ENCODE peak calls at places on chromosomes 12 and 14, in seven cellular contexts. L, H, T, K, O, B and I are unnamed samples.

GRCh38 chr14:54529811-54530210 is 20.1 kb downstream of the CGRRF1 start:
- DNase-seq in L (no peak), H (no peak), T (no peak), K (peak), O (peak), B (no peak), I (no peak)

GRCh38 chr12:93622485-93622884 is 50.0 kb downstream of the SOCS2 start:
- DNase-seq in L (no peak), H (no peak), T (no peak), K (no peak), O (peak), B (no peak), I (no peak)

GRCh38 chr12:129750426-129750825 is 153.4 kb downstream of the TMEM132D start:
- DNase-seq in L (no peak), H (no peak), T (no peak), K (no peak), O (no peak), B (no peak), I (no peak)

GRCh38 chr14:85195872-85196477 is 334.0 kb upstream of the FLRT2 start:
- DNase-seq in L (no peak), H (peak), T (no peak), K (no peak), O (peak), B (no peak), I (no peak)

GRCh38 chr12:45290218-45290609 is 74.3 kb downstream of the ANO6 start:
- DNase-seq in L (no peak), H (peak), T (no peak), K (no peak), O (peak), B (no peak), I (no peak)

GRCh38 chr14:95507174-95507573 is 9.3 kb downstream of the SYNE3 start:
- DNase-seq in L (peak), H (peak), T (peak), K (peak), O (peak), B (peak), I (peak)

GRCh38 chr12:65765436-65765813 is 58.9 kb upstream of the HMGA2 start:
- DNase-seq in L (no peak), H (peak), T (no peak), K (no peak), O (peak), B (no peak), I (no peak)

GRCh38 chr12:124646385-124647230 is 79.2 kb upstream of the NCOR2 start:
- DNase-seq in L (no peak), H (no peak), T (no peak), K (no peak), O (no peak), B (no peak), I (no peak)

GRCh38 chr14:24058951-24059475 is 7.2 kb downstream of the CARMIL3 start:
- DNase-seq in L (no peak), H (no peak), T (no peak), K (no peak), O (no peak), B (no peak), I (no peak)

GRCh38 chr12:119229837-119230236 is 51.1 kb downstream of the HSPB8 start:
- DNase-seq in L (peak), H (peak), T (no peak), K (peak), O (peak), B (no peak), I (peak)

GRCh38 chr12:3069714-3070113 is 7.5 kb upstream of the TSPAN9 start:
- DNase-seq in L (no peak), H (no peak), T (no peak), K (no peak), O (no peak), B (no peak), I (no peak)

GRCh38 chr14:104876251-104876699 is 11.2 kb downstream of the CEP170B start:
- DNase-seq in L (peak), H (peak), T (no peak), K (peak), O (peak), B (no peak), I (no peak)

GRCh38 chr12:104154806-104155205 is 16.8 kb upstream of the NFYB start:
- DNase-seq in L (no peak), H (no peak), T (no peak), K (no peak), O (no peak), B (no peak), I (no peak)

GRCh38 chr12:110937104-110937641 is 16.8 kb upstream of the MYL2 start:
- DNase-seq in L (peak), H (peak), T (peak), K (peak), O (peak), B (no peak), I (peak)

GRCh38 chr12:104303538-104304151 is at the start of gene EID3:
- DNase-seq in L (peak), H (peak), T (peak), K (peak), O (no peak), B (peak), I (peak)

GRCh38 chr14:62897057-62897456 is 148.2 kb downstream of the KCNH5 start:
- DNase-seq in L (no peak), H (no peak), T (no peak), K (no peak), O (no peak), B (no peak), I (no peak)

GRCh38 chr14:94681300-94682060 is 69.3 kb downstream of the SERPINA3 start:
- DNase-seq in L (no peak), H (peak), T (peak), K (peak), O (peak), B (no peak), I (no peak)

GRCh38 chr14:64126548-64126947 is 167.6 kb downstream of the ESR2 start:
- DNase-seq in L (no peak), H (no peak), T (no peak), K (no peak), O (no peak), B (no peak), I (no peak)

GRCh38 chr12:44162961-44163360 is 327.1 kb downstream of the TMEM117 start:
- DNase-seq in L (no peak), H (no peak), T (no peak), K (no peak), O (no peak), B (no peak), I (no peak)

GRCh38 chr12:1533602-1534304 is 60.6 kb downstream of the FBXL14 start:
- DNase-seq in L (no peak), H (no peak), T (no peak), K (no peak), O (no peak), B (no peak), I (no peak)

GRCh38 chr12:47814539-47815170 is 5.0 kb downstream of the HDAC7 start:
- DNase-seq in L (no peak), H (no peak), T (no peak), K (no peak), O (no peak), B (no peak), I (no peak)

GRCh38 chr12:51270847-51271518 is 768 bp upstream of the SMAGP start:
- DNase-seq in L (no peak), H (peak), T (no peak), K (no peak), O (peak), B (no peak), I (no peak)

GRCh38 chr12:122026706-122027328 is 5.1 kb downstream of the BCL7A start:
- DNase-seq in L (no peak), H (no peak), T (no peak), K (no peak), O (no peak), B (no peak), I (no peak)

GRCh38 chr12:122030427-122030825 is 8.7 kb downstream of the BCL7A start:
- DNase-seq in L (no peak), H (no peak), T (no peak), K (no peak), O (no peak), B (no peak), I (no peak)

GRCh38 chr12:122029620-122030426 is 8.1 kb downstream of the BCL7A start:
- DNase-seq in L (peak), H (peak), T (no peak), K (no peak), O (no peak), B (no peak), I (peak)

GRCh38 chr12:122028165-122028591 is 6.5 kb downstream of the BCL7A start:
- DNase-seq in L (no peak), H (peak), T (no peak), K (no peak), O (no peak), B (no peak), I (no peak)

DNA sequence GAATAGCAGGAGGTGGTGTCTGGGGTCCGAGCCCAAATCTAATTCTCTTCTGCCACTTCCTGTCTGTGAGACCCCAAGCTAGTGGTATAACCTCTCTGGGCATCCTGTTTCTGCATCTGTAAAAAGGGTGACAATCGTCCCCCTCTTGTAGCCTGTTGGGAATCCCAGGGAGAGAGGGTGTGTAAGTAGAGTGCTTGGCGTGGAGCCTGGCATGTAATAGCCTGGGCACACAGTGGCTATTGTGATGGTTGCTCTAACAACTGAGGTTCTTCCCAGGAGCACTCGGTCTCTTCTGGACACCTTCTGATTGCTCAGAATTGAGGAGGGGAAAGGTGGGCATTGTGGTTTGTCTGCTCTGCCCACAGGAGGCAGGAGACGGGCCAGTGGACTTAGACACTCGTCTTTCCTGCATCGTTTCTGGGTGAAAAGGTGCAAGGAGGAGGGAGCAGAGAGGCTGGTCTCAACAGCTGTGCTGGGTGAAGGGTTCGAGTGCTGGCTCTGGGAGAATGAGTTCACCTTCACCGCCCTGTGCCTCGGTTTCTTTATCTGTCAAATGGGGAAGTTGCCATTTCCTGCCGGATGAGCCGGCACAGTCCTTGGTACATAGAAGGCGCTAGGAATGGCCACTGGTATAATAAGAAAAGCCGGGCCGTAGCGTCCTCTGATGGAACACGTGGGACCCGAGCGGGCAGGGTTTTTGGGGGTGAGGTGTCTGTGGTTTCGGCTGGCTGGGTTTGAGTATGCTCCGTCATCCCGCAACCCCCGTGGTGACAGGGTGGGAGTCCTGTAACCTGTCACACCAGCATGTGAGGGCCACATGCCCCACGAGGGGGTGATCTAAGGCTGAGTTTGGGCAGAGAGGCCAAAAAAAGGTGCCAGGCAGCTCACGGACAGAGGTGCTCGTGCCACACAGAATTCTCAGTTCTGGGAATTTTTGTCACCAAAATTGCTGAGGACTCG is 7.2 kb downstream of the BCL7A start:
- DNase-seq in L (no peak), H (no peak), T (peak), K (no peak), O (no peak), B (no peak), I (no peak)
- TF ChIP-seq CTCF in L (no peak), H (no peak), T (no peak), K (no peak), O (no peak), B (no peak), I (no peak)

DNA sequence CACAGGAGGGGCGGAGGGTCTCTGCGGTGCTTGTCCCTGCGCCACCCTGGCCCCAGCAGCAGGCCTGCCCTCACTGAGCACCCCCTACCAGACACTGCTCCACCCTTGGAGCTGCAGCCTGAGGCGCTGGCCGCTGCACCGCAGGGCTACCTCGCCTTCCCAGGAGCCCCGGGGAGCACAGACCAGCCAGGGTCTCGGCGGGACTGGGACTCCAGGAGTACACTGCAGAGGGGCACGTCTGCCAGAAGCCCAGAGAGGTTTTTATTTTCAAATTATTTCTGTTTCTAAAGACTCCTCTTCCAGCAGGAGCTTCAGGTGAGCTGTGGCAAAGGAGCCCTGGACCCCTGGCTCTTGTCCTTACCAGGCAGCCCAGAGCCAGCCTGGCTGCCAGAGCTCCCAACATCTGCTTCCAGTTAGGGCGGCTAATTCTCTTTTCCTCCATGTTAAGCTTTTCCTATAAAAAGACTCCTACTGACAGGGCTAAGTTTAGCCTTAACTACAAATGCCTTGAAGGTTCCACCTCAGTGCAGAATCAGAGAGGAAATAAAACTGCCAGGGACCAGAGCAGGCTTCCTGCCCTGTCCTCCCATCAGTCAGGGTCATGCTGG is 26.4 kb downstream of the DEGS2 start:
- DNase-seq in L (no peak), H (no peak), T (no peak), K (no peak), O (no peak), B (no peak), I (no peak)
- H3K27ac ChIP-seq in L (no peak), H (peak), T (no peak), K (no peak), O (no peak), B (peak), I (no peak)

GRCh38 chr14:68703093-68703492 is 89.8 kb downstream of the ZFP36L1 start:
- DNase-seq in L (peak), H (peak), T (peak), K (no peak), O (peak), B (peak), I (no peak)

GRCh38 chr14:68704736-68705720 is 87.8 kb downstream of the ZFP36L1 start:
- DNase-seq in L (peak), H (peak), T (peak), K (no peak), O (peak), B (peak), I (no peak)

GRCh38 chr14:68701001-68701741 is 91.7 kb downstream of the ZFP36L1 start:
- DNase-seq in L (no peak), H (no peak), T (peak), K (no peak), O (no peak), B (peak), I (no peak)

GRCh38 chr14:68702105-68702504 is 90.8 kb downstream of the ZFP36L1 start:
- DNase-seq in L (no peak), H (no peak), T (peak), K (no peak), O (no peak), B (peak), I (no peak)

DNA sequence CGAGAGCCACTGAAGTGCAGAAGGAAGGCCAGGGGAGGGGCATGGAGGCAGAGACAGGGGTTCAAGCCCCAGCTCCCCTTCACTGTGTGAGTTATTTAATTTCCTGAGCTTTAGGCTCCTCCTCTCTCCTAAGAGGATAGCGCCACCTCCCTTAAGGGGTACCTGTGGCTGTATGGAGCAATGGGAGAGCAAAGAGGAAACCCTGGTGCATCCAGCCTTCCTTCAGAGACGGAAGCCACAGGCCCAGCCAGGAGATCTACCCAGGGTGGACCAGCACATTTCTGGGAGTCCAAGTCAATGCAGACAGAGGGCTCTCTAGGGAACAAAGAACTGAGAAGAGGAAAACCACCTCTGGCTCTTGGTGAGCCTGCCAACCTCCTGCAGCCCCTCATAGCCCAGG is 90.3 kb downstream of the ZFP36L1 start:
- DNase-seq in L (no peak), H (no peak), T (no peak), K (no peak), O (no peak), B (peak), I (no peak)
- TF ChIP-seq CTCF in L (no peak), H (no peak), T (no peak), K (no peak), O (no peak), B (no peak), I (no peak)

DNA sequence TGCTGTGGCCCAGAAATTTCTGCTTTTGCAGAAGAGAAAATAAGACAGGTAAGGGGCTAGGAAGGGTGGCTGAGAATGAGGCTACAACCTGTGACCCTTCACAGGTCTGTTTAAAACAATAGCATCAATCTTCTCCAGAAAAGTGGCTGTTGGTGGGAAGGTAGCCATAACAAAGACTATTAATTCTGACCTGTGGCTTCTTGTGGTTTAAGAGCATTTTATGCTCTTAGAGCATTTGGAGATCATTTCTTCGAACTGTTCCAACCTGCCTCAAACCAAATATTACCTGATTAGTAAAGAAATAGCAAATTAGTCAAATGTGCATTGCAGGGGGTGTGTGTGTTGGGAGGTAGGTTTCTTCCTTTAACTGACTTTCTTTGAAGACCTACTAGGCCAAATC is 15.2 kb upstream of the TCP11L2 start:
- DNase-seq in L (no peak), H (no peak), T (no peak), K (no peak), O (peak), B (no peak), I (no peak)
- H3K27ac ChIP-seq in L (no peak), H (peak), T (no peak), K (no peak), O (peak), B (no peak), I (no peak)

GRCh38 chr14:30445852-30446251 is 113.1 kb upstream of the G2E3 start:
- DNase-seq in L (no peak), H (no peak), T (no peak), K (no peak), O (no peak), B (no peak), I (no peak)

GRCh38 chr14:30444451-30444850 is 114.5 kb upstream of the G2E3 start:
- DNase-seq in L (no peak), H (no peak), T (no peak), K (no peak), O (no peak), B (no peak), I (no peak)

GRCh38 chr14:30445394-30445793 is 113.6 kb upstream of the G2E3 start:
- DNase-seq in L (no peak), H (no peak), T (no peak), K (no peak), O (peak), B (no peak), I (no peak)

GRCh38 chr14:30440986-30441385 is 118.0 kb upstream of the G2E3 start:
- DNase-seq in L (no peak), H (no peak), T (no peak), K (no peak), O (no peak), B (no peak), I (no peak)

DNA sequence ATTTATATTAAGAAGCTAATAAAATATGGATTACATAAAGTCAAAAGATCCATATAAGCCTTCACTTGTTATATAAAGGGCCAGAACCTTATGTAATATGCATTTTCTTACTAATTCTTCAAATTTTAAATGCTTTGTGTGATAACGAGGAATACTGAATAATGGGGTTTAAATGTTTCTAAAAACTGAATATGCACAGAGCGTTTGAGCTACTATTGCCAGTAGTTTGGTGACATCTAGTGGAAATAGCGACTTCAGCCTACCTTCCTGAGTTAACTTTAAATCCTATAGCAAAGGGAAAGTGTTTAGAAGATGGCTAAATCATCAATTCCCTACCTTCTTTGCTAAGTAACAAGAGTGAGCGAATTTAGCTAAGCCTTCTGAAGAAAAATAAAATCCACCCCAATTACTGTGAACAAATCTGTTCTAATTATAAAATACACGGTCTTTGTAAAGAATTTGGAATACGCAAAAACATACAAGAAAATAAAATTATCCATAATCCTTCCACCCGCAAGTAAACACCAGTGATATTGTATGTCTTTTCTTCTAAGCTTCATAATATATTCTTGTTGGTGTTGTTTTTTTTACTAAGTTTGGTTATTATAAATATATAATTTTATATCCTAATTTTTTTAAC is 115.5 kb upstream of the G2E3 start:
- DNase-seq in L (no peak), H (peak), T (no peak), K (no peak), O (peak), B (no peak), I (no peak)
- TF ChIP-seq CTCF in L (peak), H (peak), T (peak), K (peak), O (peak), B (no peak), I (peak)